ENCODE peak calls at places on chromosomes 5 and 9, in nine cellular contexts. One of them, this sample, is unnamed.

GRCh38 chr9:21031091-21031817 is at the start of gene HACD4:
- DNase-seq in neuronal stem cell: peak
- DNase-seq in A549: peak
- DNase-seq in astrocyte: peak
- DNase-seq in fibroblast of lung: peak
- DNase-seq in CD8-positive, alpha-beta T cell: peak
- DNase-seq in trophoblast cell: peak
- DNase-seq in suprapubic skin: peak
- DNase-seq in neural progenitor cell: peak
- DNase-seq in this sample: peak

GRCh38 chr5:66356011-66356565 is 212.0 kb downstream of the SREK1 start:
- DNase-seq in neuronal stem cell: no peak
- DNase-seq in A549: no peak
- DNase-seq in astrocyte: peak
- DNase-seq in fibroblast of lung: peak
- DNase-seq in CD8-positive, alpha-beta T cell: no peak
- DNase-seq in trophoblast cell: peak
- DNase-seq in suprapubic skin: no peak
- DNase-seq in neural progenitor cell: no peak
- DNase-seq in this sample: no peak

GRCh38 chr5:42756630-42757601 is at the start of gene CCDC152:
- DNase-seq in neuronal stem cell: peak
- DNase-seq in A549: no peak
- DNase-seq in astrocyte: peak
- DNase-seq in fibroblast of lung: peak
- DNase-seq in CD8-positive, alpha-beta T cell: peak
- DNase-seq in trophoblast cell: no peak
- DNase-seq in suprapubic skin: no peak
- DNase-seq in neural progenitor cell: peak
- DNase-seq in this sample: no peak

GRCh38 chr9:104875897-104876296 is 52.1 kb downstream of the ABCA1 start:
- DNase-seq in neuronal stem cell: no peak
- DNase-seq in A549: no peak
- DNase-seq in astrocyte: no peak
- DNase-seq in fibroblast of lung: no peak
- DNase-seq in CD8-positive, alpha-beta T cell: no peak
- DNase-seq in trophoblast cell: no peak
- DNase-seq in suprapubic skin: no peak
- DNase-seq in neural progenitor cell: no peak
- DNase-seq in this sample: no peak

GRCh38 chr5:39714036-39714698 is 289.4 kb upstream of the DAB2 start:
- DNase-seq in neuronal stem cell: peak
- DNase-seq in A549: peak
- DNase-seq in astrocyte: peak
- DNase-seq in fibroblast of lung: peak
- DNase-seq in CD8-positive, alpha-beta T cell: no peak
- DNase-seq in trophoblast cell: peak
- DNase-seq in suprapubic skin: no peak
- DNase-seq in neural progenitor cell: peak
- DNase-seq in this sample: no peak

GRCh38 chr5:14364096-14364495 is 217.5 kb upstream of the OTULINL start:
- DNase-seq in neuronal stem cell: no peak
- DNase-seq in A549: no peak
- DNase-seq in astrocyte: no peak
- DNase-seq in fibroblast of lung: no peak
- DNase-seq in CD8-positive, alpha-beta T cell: no peak
- DNase-seq in trophoblast cell: peak
- DNase-seq in suprapubic skin: no peak
- DNase-seq in neural progenitor cell: no peak
- DNase-seq in this sample: no peak

GRCh38 chr9:35397216-35397698 is 92.7 kb upstream of the RUSC2 start:
- DNase-seq in neuronal stem cell: no peak
- DNase-seq in A549: no peak
- DNase-seq in astrocyte: no peak
- DNase-seq in fibroblast of lung: no peak
- DNase-seq in CD8-positive, alpha-beta T cell: no peak
- DNase-seq in trophoblast cell: no peak
- DNase-seq in suprapubic skin: no peak
- DNase-seq in neural progenitor cell: no peak
- DNase-seq in this sample: no peak

GRCh38 chr5:166382031-166382430 is 1909.4 kb upstream of the WWC1 start:
- DNase-seq in neuronal stem cell: no peak
- DNase-seq in A549: no peak
- DNase-seq in astrocyte: no peak
- DNase-seq in fibroblast of lung: no peak
- DNase-seq in CD8-positive, alpha-beta T cell: no peak
- DNase-seq in trophoblast cell: no peak
- DNase-seq in suprapubic skin: no peak
- DNase-seq in neural progenitor cell: peak
- DNase-seq in this sample: no peak

GRCh38 chr9:29613773-29614172 is 2040.5 kb upstream of the C9orf72 start:
- DNase-seq in neuronal stem cell: no peak
- DNase-seq in A549: no peak
- DNase-seq in astrocyte: no peak
- DNase-seq in fibroblast of lung: peak
- DNase-seq in CD8-positive, alpha-beta T cell: no peak
- DNase-seq in trophoblast cell: no peak
- DNase-seq in suprapubic skin: no peak
- DNase-seq in neural progenitor cell: no peak
- DNase-seq in this sample: no peak

GRCh38 chr9:4596165-4596922 is 65.8 kb upstream of the PLPP6 start:
- DNase-seq in neuronal stem cell: no peak
- DNase-seq in A549: no peak
- DNase-seq in astrocyte: no peak
- DNase-seq in fibroblast of lung: no peak
- DNase-seq in CD8-positive, alpha-beta T cell: peak
- DNase-seq in trophoblast cell: no peak
- DNase-seq in suprapubic skin: no peak
- DNase-seq in neural progenitor cell: peak
- DNase-seq in this sample: no peak

GRCh38 chr9:96719538-96720315 is 58.2 kb downstream of the ZNF510 start:
- DNase-seq in neuronal stem cell: no peak
- DNase-seq in A549: no peak
- DNase-seq in astrocyte: no peak
- DNase-seq in fibroblast of lung: no peak
- DNase-seq in CD8-positive, alpha-beta T cell: no peak
- DNase-seq in trophoblast cell: no peak
- DNase-seq in suprapubic skin: no peak
- DNase-seq in neural progenitor cell: no peak
- DNase-seq in this sample: no peak
- H3K27ac ChIP-seq in neuronal stem cell: no peak
- H3K27ac ChIP-seq in A549: no peak
- H3K27ac ChIP-seq in astrocyte: no peak
- H3K27ac ChIP-seq in fibroblast of lung: no peak
- H3K27ac ChIP-seq in CD8-positive, alpha-beta T cell: no peak
- H3K27ac ChIP-seq in trophoblast cell: no peak
- H3K27ac ChIP-seq in suprapubic skin: no peak
- H3K27ac ChIP-seq in neural progenitor cell: no peak
- H3K27ac ChIP-seq in this sample: no peak

GRCh38 chr5:132475939-132476852 is 14.4 kb downstream of the IRF1 start:
- DNase-seq in neuronal stem cell: no peak
- DNase-seq in A549: no peak
- DNase-seq in astrocyte: no peak
- DNase-seq in fibroblast of lung: no peak
- DNase-seq in CD8-positive, alpha-beta T cell: no peak
- DNase-seq in trophoblast cell: peak
- DNase-seq in suprapubic skin: peak
- DNase-seq in neural progenitor cell: no peak
- DNase-seq in this sample: no peak
- H3K27ac ChIP-seq in neuronal stem cell: no peak
- H3K27ac ChIP-seq in A549: no peak
- H3K27ac ChIP-seq in astrocyte: no peak
- H3K27ac ChIP-seq in fibroblast of lung: no peak
- H3K27ac ChIP-seq in CD8-positive, alpha-beta T cell: no peak
- H3K27ac ChIP-seq in trophoblast cell: no peak
- H3K27ac ChIP-seq in suprapubic skin: no peak
- H3K27ac ChIP-seq in neural progenitor cell: no peak
- H3K27ac ChIP-seq in this sample: peak

GRCh38 chr9:133361507-133362092 is 5.2 kb downstream of the SURF2 start:
- DNase-seq in neuronal stem cell: no peak
- DNase-seq in A549: no peak
- DNase-seq in astrocyte: no peak
- DNase-seq in fibroblast of lung: no peak
- DNase-seq in CD8-positive, alpha-beta T cell: no peak
- DNase-seq in trophoblast cell: no peak
- DNase-seq in suprapubic skin: no peak
- DNase-seq in neural progenitor cell: no peak
- DNase-seq in this sample: no peak

GRCh38 chr9:133359420-133360175 is 3.2 kb downstream of the SURF2 start:
- DNase-seq in neuronal stem cell: no peak
- DNase-seq in A549: no peak
- DNase-seq in astrocyte: no peak
- DNase-seq in fibroblast of lung: no peak
- DNase-seq in CD8-positive, alpha-beta T cell: no peak
- DNase-seq in trophoblast cell: peak
- DNase-seq in suprapubic skin: peak
- DNase-seq in neural progenitor cell: peak
- DNase-seq in this sample: no peak

GRCh38 chr9:133360400-133361393 is 4.3 kb downstream of the SURF2 start:
- DNase-seq in neuronal stem cell: no peak
- DNase-seq in A549: no peak
- DNase-seq in astrocyte: no peak
- DNase-seq in fibroblast of lung: no peak
- DNase-seq in CD8-positive, alpha-beta T cell: no peak
- DNase-seq in trophoblast cell: no peak
- DNase-seq in suprapubic skin: no peak
- DNase-seq in neural progenitor cell: no peak
- DNase-seq in this sample: no peak

GRCh38 chr9:133366435-133366834 is 9.4 kb downstream of the SURF4 start:
- DNase-seq in neuronal stem cell: no peak
- DNase-seq in A549: no peak
- DNase-seq in astrocyte: no peak
- DNase-seq in fibroblast of lung: no peak
- DNase-seq in CD8-positive, alpha-beta T cell: no peak
- DNase-seq in trophoblast cell: no peak
- DNase-seq in suprapubic skin: no peak
- DNase-seq in neural progenitor cell: no peak
- DNase-seq in this sample: no peak

GRCh38 chr9:133362359-133363044 is 6.2 kb downstream of the SURF2 start:
- DNase-seq in neuronal stem cell: no peak
- DNase-seq in A549: no peak
- DNase-seq in astrocyte: no peak
- DNase-seq in fibroblast of lung: no peak
- DNase-seq in CD8-positive, alpha-beta T cell: no peak
- DNase-seq in trophoblast cell: no peak
- DNase-seq in suprapubic skin: no peak
- DNase-seq in neural progenitor cell: no peak
- DNase-seq in this sample: no peak
- H3K27ac ChIP-seq in neuronal stem cell: no peak
- H3K27ac ChIP-seq in A549: no peak
- H3K27ac ChIP-seq in astrocyte: no peak
- H3K27ac ChIP-seq in fibroblast of lung: no peak
- H3K27ac ChIP-seq in CD8-positive, alpha-beta T cell: no peak
- H3K27ac ChIP-seq in trophoblast cell: no peak
- H3K27ac ChIP-seq in suprapubic skin: no peak
- H3K27ac ChIP-seq in neural progenitor cell: no peak
- H3K27ac ChIP-seq in this sample: peak

GRCh38 chr5:68544656-68545565 is 329.4 kb downstream of the PIK3R1 start:
- DNase-seq in neuronal stem cell: no peak
- DNase-seq in A549: peak
- DNase-seq in astrocyte: no peak
- DNase-seq in fibroblast of lung: peak
- DNase-seq in CD8-positive, alpha-beta T cell: no peak
- DNase-seq in trophoblast cell: no peak
- DNase-seq in suprapubic skin: no peak
- DNase-seq in neural progenitor cell: no peak
- DNase-seq in this sample: no peak

GRCh38 chr5:68540798-68541590 is 325.4 kb downstream of the PIK3R1 start:
- DNase-seq in neuronal stem cell: no peak
- DNase-seq in A549: no peak
- DNase-seq in astrocyte: no peak
- DNase-seq in fibroblast of lung: no peak
- DNase-seq in CD8-positive, alpha-beta T cell: no peak
- DNase-seq in trophoblast cell: no peak
- DNase-seq in suprapubic skin: no peak
- DNase-seq in neural progenitor cell: peak
- DNase-seq in this sample: no peak

GRCh38 chr5:68544091-68544655 is 328.6 kb downstream of the PIK3R1 start:
- DNase-seq in neuronal stem cell: no peak
- DNase-seq in A549: no peak
- DNase-seq in astrocyte: no peak
- DNase-seq in fibroblast of lung: no peak
- DNase-seq in CD8-positive, alpha-beta T cell: no peak
- DNase-seq in trophoblast cell: no peak
- DNase-seq in suprapubic skin: no peak
- DNase-seq in neural progenitor cell: no peak
- DNase-seq in this sample: no peak

GRCh38 chr5:68542207-68542606 is 326.7 kb downstream of the PIK3R1 start:
- DNase-seq in neuronal stem cell: no peak
- DNase-seq in A549: no peak
- DNase-seq in astrocyte: no peak
- DNase-seq in fibroblast of lung: no peak
- DNase-seq in CD8-positive, alpha-beta T cell: no peak
- DNase-seq in trophoblast cell: no peak
- DNase-seq in suprapubic skin: no peak
- DNase-seq in neural progenitor cell: no peak
- DNase-seq in this sample: no peak

DNA sequence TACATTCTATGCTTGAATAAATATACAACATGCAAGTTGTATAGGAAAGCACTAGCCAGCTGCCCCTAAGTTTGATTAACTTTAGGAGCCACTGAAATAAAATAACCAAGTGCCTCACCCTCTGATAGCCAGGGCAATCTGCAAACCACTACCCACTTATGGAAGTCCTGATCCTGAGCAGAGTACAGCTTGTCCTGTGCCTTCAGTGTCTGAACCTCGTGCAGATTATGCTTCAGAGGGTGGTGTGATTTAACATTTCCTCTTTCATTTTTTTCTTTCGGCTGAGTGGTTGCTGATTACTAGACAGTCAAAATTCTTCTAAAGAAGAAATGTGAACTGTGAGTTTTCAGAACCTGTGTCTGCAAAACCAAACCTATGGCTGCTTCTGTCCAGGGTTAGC is 327.7 kb downstream of the PIK3R1 start:
- DNase-seq in neuronal stem cell: no peak
- DNase-seq in A549: no peak
- DNase-seq in astrocyte: no peak
- DNase-seq in fibroblast of lung: no peak
- DNase-seq in CD8-positive, alpha-beta T cell: no peak
- DNase-seq in trophoblast cell: no peak
- DNase-seq in suprapubic skin: no peak
- DNase-seq in neural progenitor cell: no peak
- DNase-seq in this sample: no peak
- H3K27ac ChIP-seq in neuronal stem cell: no peak
- H3K27ac ChIP-seq in A549: no peak
- H3K27ac ChIP-seq in astrocyte: no peak
- H3K27ac ChIP-seq in fibroblast of lung: no peak
- H3K27ac ChIP-seq in CD8-positive, alpha-beta T cell: no peak
- H3K27ac ChIP-seq in trophoblast cell: no peak
- H3K27ac ChIP-seq in suprapubic skin: peak
- H3K27ac ChIP-seq in neural progenitor cell: no peak
- H3K27ac ChIP-seq in this sample: peak